ENCODE peak calls at places on chromosomes 11 and 22, in seven cellular contexts. One of them, this sample, is unnamed.

GRCh38 chr11:108196901-108197300 is 25.5 kb downstream of the NPAT start:
- DNase-seq in brain pericyte: no peak
- DNase-seq in lower leg skin: no peak
- DNase-seq in SK-N-DZ: no peak
- DNase-seq in Calu3: no peak
- DNase-seq in posterior vena cava: no peak
- DNase-seq in activated CD8-positive, alpha-beta T cell treated with anti-CD3 and anti-CD28 coated beads for 36 hours: no peak
- DNase-seq in this sample: no peak

GRCh38 chr11:78656327-78656726 is 81.7 kb upstream of the NARS2 start:
- DNase-seq in activated CD8-positive, alpha-beta T cell treated with anti-CD3 and anti-CD28 coated beads for 36 hours: no peak
- DNase-seq in SK-N-DZ: no peak
- DNase-seq in Calu3: no peak
- DNase-seq in lower leg skin: no peak
- DNase-seq in brain pericyte: no peak
- DNase-seq in posterior vena cava: no peak
- DNase-seq in this sample: no peak

GRCh38 chr11:76856571-76856970 is 4.1 kb upstream of the ACER3 start:
- DNase-seq in SK-N-DZ: no peak
- DNase-seq in lower leg skin: no peak
- DNase-seq in brain pericyte: no peak
- DNase-seq in activated CD8-positive, alpha-beta T cell treated with anti-CD3 and anti-CD28 coated beads for 36 hours: no peak
- DNase-seq in posterior vena cava: no peak
- DNase-seq in Calu3: no peak
- DNase-seq in this sample: no peak

GRCh38 chr11:113296447-113297205 is 17.8 kb upstream of the TTC12 start:
- DNase-seq in brain pericyte: no peak
- DNase-seq in posterior vena cava: no peak
- DNase-seq in lower leg skin: no peak
- DNase-seq in Calu3: no peak
- DNase-seq in SK-N-DZ: no peak
- DNase-seq in activated CD8-positive, alpha-beta T cell treated with anti-CD3 and anti-CD28 coated beads for 36 hours: no peak
- DNase-seq in this sample: no peak

GRCh38 chr11:9893474-9893873 is 229.6 kb downstream of the SWAP70 start:
- DNase-seq in SK-N-DZ: no peak
- DNase-seq in posterior vena cava: no peak
- DNase-seq in lower leg skin: no peak
- DNase-seq in Calu3: no peak
- DNase-seq in activated CD8-positive, alpha-beta T cell treated with anti-CD3 and anti-CD28 coated beads for 36 hours: no peak
- DNase-seq in brain pericyte: peak
- DNase-seq in this sample: no peak

GRCh38 chr22:44360686-44361381 is 48.1 kb upstream of the SHISAL1 start:
- DNase-seq in lower leg skin: peak
- DNase-seq in brain pericyte: peak
- DNase-seq in SK-N-DZ: no peak
- DNase-seq in Calu3: peak
- DNase-seq in activated CD8-positive, alpha-beta T cell treated with anti-CD3 and anti-CD28 coated beads for 36 hours: no peak
- DNase-seq in posterior vena cava: peak
- DNase-seq in this sample: no peak

GRCh38 chr11:11620251-11620965 is 1.4 kb downstream of the GALNT18 start:
- DNase-seq in brain pericyte: no peak
- DNase-seq in activated CD8-positive, alpha-beta T cell treated with anti-CD3 and anti-CD28 coated beads for 36 hours: peak
- DNase-seq in Calu3: peak
- DNase-seq in posterior vena cava: peak
- DNase-seq in SK-N-DZ: peak
- DNase-seq in lower leg skin: peak
- DNase-seq in this sample: peak

GRCh38 chr11:3093281-3094191 is 36.3 kb upstream of the CARS1 start:
- DNase-seq in brain pericyte: no peak
- DNase-seq in Calu3: no peak
- DNase-seq in posterior vena cava: no peak
- DNase-seq in activated CD8-positive, alpha-beta T cell treated with anti-CD3 and anti-CD28 coated beads for 36 hours: no peak
- DNase-seq in SK-N-DZ: peak
- DNase-seq in lower leg skin: peak
- DNase-seq in this sample: peak

GRCh38 chr11:1982908-1983600 is 14.6 kb downstream of the H19 start:
- DNase-seq in brain pericyte: no peak
- DNase-seq in SK-N-DZ: no peak
- DNase-seq in lower leg skin: no peak
- DNase-seq in posterior vena cava: no peak
- DNase-seq in Calu3: no peak
- DNase-seq in activated CD8-positive, alpha-beta T cell treated with anti-CD3 and anti-CD28 coated beads for 36 hours: no peak
- DNase-seq in this sample: no peak

GRCh38 chr11:99968336-99968735 is 718.8 kb upstream of the ARHGAP42 start:
- DNase-seq in SK-N-DZ: no peak
- DNase-seq in lower leg skin: no peak
- DNase-seq in activated CD8-positive, alpha-beta T cell treated with anti-CD3 and anti-CD28 coated beads for 36 hours: no peak
- DNase-seq in posterior vena cava: no peak
- DNase-seq in brain pericyte: no peak
- DNase-seq in Calu3: no peak
- DNase-seq in this sample: no peak

GRCh38 chr22:39155421-39155820 is 2.9 kb upstream of the CBX7 start:
- DNase-seq in posterior vena cava: peak
- DNase-seq in Calu3: no peak
- DNase-seq in SK-N-DZ: no peak
- DNase-seq in lower leg skin: no peak
- DNase-seq in activated CD8-positive, alpha-beta T cell treated with anti-CD3 and anti-CD28 coated beads for 36 hours: no peak
- DNase-seq in brain pericyte: no peak
- DNase-seq in this sample: no peak

GRCh38 chr11:69358398-69359080 is 64.6 kb downstream of the MYEOV start:
- DNase-seq in SK-N-DZ: no peak
- DNase-seq in brain pericyte: no peak
- DNase-seq in posterior vena cava: peak
- DNase-seq in activated CD8-positive, alpha-beta T cell treated with anti-CD3 and anti-CD28 coated beads for 36 hours: no peak
- DNase-seq in Calu3: no peak
- DNase-seq in lower leg skin: peak
- DNase-seq in this sample: no peak

GRCh38 chr11:61761440-61762163 is 9.2 kb downstream of the MYRF start:
- DNase-seq in SK-N-DZ: no peak
- DNase-seq in posterior vena cava: no peak
- DNase-seq in lower leg skin: no peak
- DNase-seq in Calu3: no peak
- DNase-seq in brain pericyte: no peak
- DNase-seq in activated CD8-positive, alpha-beta T cell treated with anti-CD3 and anti-CD28 coated beads for 36 hours: no peak
- DNase-seq in this sample: no peak

GRCh38 chr22:21044931-21045584 is 688 bp upstream of the LRRC74B start:
- DNase-seq in lower leg skin: no peak
- DNase-seq in activated CD8-positive, alpha-beta T cell treated with anti-CD3 and anti-CD28 coated beads for 36 hours: peak
- DNase-seq in Calu3: peak
- DNase-seq in brain pericyte: peak
- DNase-seq in SK-N-DZ: no peak
- DNase-seq in posterior vena cava: peak
- DNase-seq in this sample: peak

GRCh38 chr11:44573333-44573732 is 7.9 kb downstream of the CD82 start:
- DNase-seq in brain pericyte: no peak
- DNase-seq in activated CD8-positive, alpha-beta T cell treated with anti-CD3 and anti-CD28 coated beads for 36 hours: peak
- DNase-seq in Calu3: no peak
- DNase-seq in posterior vena cava: no peak
- DNase-seq in lower leg skin: no peak
- DNase-seq in SK-N-DZ: no peak
- DNase-seq in this sample: no peak

GRCh38 chr11:75873417-75874148 is 58.6 kb downstream of the UVRAG start:
- DNase-seq in brain pericyte: no peak
- DNase-seq in lower leg skin: no peak
- DNase-seq in SK-N-DZ: no peak
- DNase-seq in posterior vena cava: no peak
- DNase-seq in activated CD8-positive, alpha-beta T cell treated with anti-CD3 and anti-CD28 coated beads for 36 hours: no peak
- DNase-seq in Calu3: no peak
- DNase-seq in this sample: no peak

GRCh38 chr22:30416843-30417242 is 8.7 kb upstream of the MTFP1 start:
- DNase-seq in lower leg skin: no peak
- DNase-seq in posterior vena cava: no peak
- DNase-seq in SK-N-DZ: no peak
- DNase-seq in activated CD8-positive, alpha-beta T cell treated with anti-CD3 and anti-CD28 coated beads for 36 hours: no peak
- DNase-seq in Calu3: no peak
- DNase-seq in brain pericyte: no peak
- DNase-seq in this sample: no peak

GRCh38 chr22:39658367-39658766 is 87.8 kb downstream of the CACNA1I start:
- DNase-seq in posterior vena cava: no peak
- DNase-seq in SK-N-DZ: no peak
- DNase-seq in lower leg skin: no peak
- DNase-seq in brain pericyte: no peak
- DNase-seq in activated CD8-positive, alpha-beta T cell treated with anti-CD3 and anti-CD28 coated beads for 36 hours: peak
- DNase-seq in Calu3: no peak
- DNase-seq in this sample: no peak

GRCh38 chr22:35437038-35437437 is 37.1 kb downstream of the MCM5 start:
- DNase-seq in Calu3: peak
- DNase-seq in activated CD8-positive, alpha-beta T cell treated with anti-CD3 and anti-CD28 coated beads for 36 hours: peak
- DNase-seq in brain pericyte: no peak
- DNase-seq in lower leg skin: no peak
- DNase-seq in SK-N-DZ: no peak
- DNase-seq in posterior vena cava: no peak
- DNase-seq in this sample: peak

GRCh38 chr11:2150206-2150847 is 10.7 kb downstream of the INS start:
- DNase-seq in activated CD8-positive, alpha-beta T cell treated with anti-CD3 and anti-CD28 coated beads for 36 hours: no peak
- DNase-seq in SK-N-DZ: peak
- DNase-seq in posterior vena cava: no peak
- DNase-seq in Calu3: no peak
- DNase-seq in lower leg skin: no peak
- DNase-seq in brain pericyte: no peak
- DNase-seq in this sample: peak

GRCh38 chr11:35927730-35928129 is 16.1 kb upstream of the LDLRAD3 start:
- DNase-seq in activated CD8-positive, alpha-beta T cell treated with anti-CD3 and anti-CD28 coated beads for 36 hours: no peak
- DNase-seq in lower leg skin: peak
- DNase-seq in posterior vena cava: peak
- DNase-seq in Calu3: peak
- DNase-seq in brain pericyte: no peak
- DNase-seq in SK-N-DZ: no peak
- DNase-seq in this sample: no peak

GRCh38 chr11:22337571-22338464 is at the start of gene SLC17A6:
- DNase-seq in activated CD8-positive, alpha-beta T cell treated with anti-CD3 and anti-CD28 coated beads for 36 hours: peak
- DNase-seq in brain pericyte: no peak
- DNase-seq in posterior vena cava: no peak
- DNase-seq in Calu3: peak
- DNase-seq in lower leg skin: no peak
- DNase-seq in SK-N-DZ: no peak
- DNase-seq in this sample: no peak

GRCh38 chr22:48380016-48380665 is 1447.5 kb downstream of the BRD1 start:
- DNase-seq in activated CD8-positive, alpha-beta T cell treated with anti-CD3 and anti-CD28 coated beads for 36 hours: no peak
- DNase-seq in posterior vena cava: no peak
- DNase-seq in SK-N-DZ: no peak
- DNase-seq in lower leg skin: peak
- DNase-seq in brain pericyte: no peak
- DNase-seq in Calu3: no peak
- DNase-seq in this sample: no peak

GRCh38 chr22:27673839-27674238 is 127.7 kb downstream of the MN1 start:
- DNase-seq in posterior vena cava: no peak
- DNase-seq in Calu3: no peak
- DNase-seq in SK-N-DZ: no peak
- DNase-seq in activated CD8-positive, alpha-beta T cell treated with anti-CD3 and anti-CD28 coated beads for 36 hours: no peak
- DNase-seq in lower leg skin: no peak
- DNase-seq in brain pericyte: no peak
- DNase-seq in this sample: no peak

GRCh38 chr11:86386791-86387190 is 12.1 kb downstream of the CCDC81 start:
- DNase-seq in brain pericyte: no peak
- DNase-seq in Calu3: no peak
- DNase-seq in SK-N-DZ: no peak
- DNase-seq in activated CD8-positive, alpha-beta T cell treated with anti-CD3 and anti-CD28 coated beads for 36 hours: no peak
- DNase-seq in lower leg skin: no peak
- DNase-seq in posterior vena cava: no peak
- DNase-seq in this sample: no peak

GRCh38 chr11:10305262-10305963 is 540 bp downstream of the ADM start:
- DNase-seq in activated CD8-positive, alpha-beta T cell treated with anti-CD3 and anti-CD28 coated beads for 36 hours: peak
- DNase-seq in brain pericyte: no peak
- DNase-seq in lower leg skin: no peak
- DNase-seq in SK-N-DZ: peak
- DNase-seq in posterior vena cava: peak
- DNase-seq in Calu3: peak
- DNase-seq in this sample: peak

This sample was measured in SK-N-SH.